ENCODE peak calls at places on chromosomes 6 and 20, in four cellular contexts. N is Caco-2, U is breast epithelium, B is heart left ventricle. Y is an unnamed sample. For H3K4me1, the result is how much of the 10 kb centered on the place peaks cover.

GRCh38 chr6:169046483-169047192 is 207.0 kb downstream of the THBS2 start:
- DNase-seq in N (no peak), U (no peak), B (no peak), Y (peak)

GRCh38 chr20:51542033-51542893 is at the start of gene NFATC2:
- DNase-seq in N (peak), B (peak), U (no peak), Y (peak)

GRCh38 chr20:43974665-43975064 is 60.0 kb downstream of the TOX2 start:
- DNase-seq in U (no peak), B (no peak), N (no peak), Y (no peak)

GRCh38 chr6:104705095-104705707 is 154.5 kb downstream of the HACE1 start:
- DNase-seq in U (no peak), N (no peak), B (peak), Y (no peak)

GRCh38 chr6:14466278-14466677 is 348.7 kb downstream of the CD83 start:
- DNase-seq in N (no peak), U (no peak), B (no peak), Y (no peak)

GRCh38 chr6:82385961-82386360 is 22.3 kb downstream of the TPBG start:
- DNase-seq in U (no peak), N (no peak), B (no peak), Y (no peak)

GRCh38 chr20:20786428-20786827 is 74.0 kb upstream of the RALGAPA2 start:
- DNase-seq in U (no peak), B (no peak), N (no peak), Y (no peak)

GRCh38 chr6:43070028-43070632 is 6.0 kb upstream of the PTK7 start:
- DNase-seq in U (no peak), N (peak), B (no peak), Y (no peak)

GRCh38 chr6:8182209-8182845 is 80.0 kb upstream of the EEF1E1 start:
- DNase-seq in N (no peak), B (no peak), U (no peak), Y (no peak)

GRCh38 chr6:125804264-125804663 is 13.5 kb downstream of the NCOA7 start:
- DNase-seq in U (no peak), N (no peak), B (no peak), Y (no peak)

GRCh38 chr6:149895702-149896310 is 2.1 kb downstream of the RAET1E start:
- DNase-seq in U (no peak), N (no peak), B (peak), Y (peak)

GRCh38 chr6:112683106-112683505 is 336.0 kb downstream of the RFPL4B start:
- DNase-seq in B (no peak), U (no peak), N (no peak), Y (no peak)

GRCh38 chr20:51688600-51688999 is 79.6 kb downstream of the ATP9A start:
- DNase-seq in N (no peak), B (no peak), U (no peak), Y (no peak)

GRCh38 chr6:39137235-39137634 is 22.2 kb upstream of the SAYSD1 start:
- DNase-seq in U (no peak), B (peak), N (peak), Y (no peak)

GRCh38 chr20:19697415-19697814 is 60.6 kb upstream of the RIN2 start:
- DNase-seq in B (no peak), U (no peak), N (no peak), Y (no peak)

GRCh38 chr20:63290677-63291472 is 2.1 kb upstream of the COL20A1 start:
- DNase-seq in U (no peak), B (no peak), N (peak), Y (no peak)
- TF ChIP-seq CTCF in U (peak), B (peak), N (peak), Y (peak)

DNA sequence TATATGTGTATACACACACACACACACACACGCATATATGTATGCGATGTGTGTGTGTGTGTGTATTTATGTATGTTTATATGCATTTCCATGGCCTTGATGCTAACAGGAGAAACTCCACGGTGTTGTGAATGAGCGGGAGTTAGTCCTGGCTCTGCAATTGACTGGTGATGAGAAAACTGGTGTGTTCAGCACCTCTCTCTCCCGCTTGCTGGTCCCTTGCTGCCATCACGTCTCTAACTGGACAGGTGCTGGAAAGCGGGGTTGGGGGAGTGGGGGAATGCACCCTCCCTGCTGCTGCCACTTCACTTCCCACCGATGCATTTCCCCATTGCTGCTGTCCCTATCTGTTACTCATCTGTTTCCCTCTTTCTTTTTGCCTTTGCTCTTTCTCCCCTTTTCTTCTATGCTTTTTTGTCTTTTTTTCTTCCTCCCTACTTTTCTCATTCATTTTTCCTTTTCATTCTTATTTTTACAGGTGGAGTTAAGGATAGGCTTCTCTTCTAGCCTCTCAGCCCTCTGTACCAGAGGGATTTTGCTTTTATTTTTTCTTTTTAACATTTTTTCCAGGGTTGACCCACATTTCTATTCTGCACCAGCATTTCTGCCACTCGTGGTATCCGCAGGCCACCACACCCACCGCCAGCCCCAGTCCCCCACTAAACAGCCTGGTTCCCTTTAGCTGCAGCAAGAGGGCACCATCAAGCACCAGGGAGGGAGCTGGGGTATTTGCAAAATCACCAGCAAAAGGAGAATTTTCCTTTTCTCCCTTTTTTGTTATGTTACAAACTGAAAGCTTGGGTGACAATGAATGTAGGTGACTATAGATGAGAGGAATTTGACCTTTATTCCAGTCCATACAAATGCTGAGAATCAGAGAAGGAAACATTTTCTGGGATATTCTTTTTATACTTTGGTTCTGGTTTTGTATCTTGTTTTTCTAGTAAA is 115.6 kb downstream of the TCP11 start:
- DNase-seq in U (no peak), B (no peak), N (no peak), Y (no peak)
- H3K4me1 ChIP-seq in U (under half), B (half or more), N (under half), Y (under half)

DNA sequence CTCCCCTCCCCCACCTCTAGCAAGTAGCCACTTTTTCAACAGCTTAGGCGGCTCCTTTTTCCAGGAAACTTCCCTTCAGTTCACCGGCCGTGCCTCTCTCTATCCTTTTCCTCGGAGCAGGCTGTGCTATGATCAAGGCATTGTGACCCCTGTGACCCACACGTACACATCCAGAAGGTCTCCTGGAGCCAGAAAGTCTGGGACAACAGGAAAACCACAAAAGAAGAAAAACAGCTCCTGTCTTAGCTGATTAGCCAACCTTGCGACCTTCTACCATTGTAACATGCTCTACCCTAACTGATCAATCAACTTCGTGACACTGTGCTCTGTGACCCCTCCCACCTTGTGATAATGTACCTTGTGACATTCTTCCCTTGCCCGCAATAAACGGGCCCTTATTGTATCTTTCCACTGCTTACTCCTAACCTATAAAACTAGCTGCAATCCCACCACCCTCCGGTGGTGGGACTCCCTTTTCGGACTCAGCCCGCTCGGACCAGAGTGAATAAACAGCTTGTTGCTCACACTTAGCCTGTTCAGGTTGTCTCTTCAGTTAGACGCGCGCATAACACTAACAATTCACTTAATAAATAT is 24.2 kb downstream of the ZNF311 start:
- DNase-seq in N (peak), B (no peak), U (no peak), Y (no peak)
- TF ChIP-seq CTCF in N (peak), B (peak), U (peak), Y (peak)

DNA sequence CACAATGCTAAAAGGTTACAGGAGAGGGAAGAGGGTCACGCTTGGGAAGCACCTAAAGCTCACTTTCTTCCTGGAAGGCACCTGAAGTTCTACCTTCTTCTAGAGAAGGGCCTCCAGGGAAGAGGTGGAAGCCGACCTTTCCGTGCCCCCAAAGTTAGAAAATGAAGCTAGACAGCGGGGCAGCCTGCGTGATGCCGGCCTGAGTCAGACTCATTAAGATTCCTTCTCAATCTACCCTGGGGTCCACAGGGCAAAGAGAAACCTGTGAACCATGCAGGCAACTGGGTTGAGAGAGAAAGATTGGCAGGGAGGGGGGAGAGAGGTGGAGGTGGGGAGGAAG is 54.8 kb upstream of the CCDC167 start:
- DNase-seq in B (no peak), N (peak), U (no peak), Y (no peak)
- H3K4me1 ChIP-seq in B (under half), N (under half), U (under half), Y (under half)

DNA sequence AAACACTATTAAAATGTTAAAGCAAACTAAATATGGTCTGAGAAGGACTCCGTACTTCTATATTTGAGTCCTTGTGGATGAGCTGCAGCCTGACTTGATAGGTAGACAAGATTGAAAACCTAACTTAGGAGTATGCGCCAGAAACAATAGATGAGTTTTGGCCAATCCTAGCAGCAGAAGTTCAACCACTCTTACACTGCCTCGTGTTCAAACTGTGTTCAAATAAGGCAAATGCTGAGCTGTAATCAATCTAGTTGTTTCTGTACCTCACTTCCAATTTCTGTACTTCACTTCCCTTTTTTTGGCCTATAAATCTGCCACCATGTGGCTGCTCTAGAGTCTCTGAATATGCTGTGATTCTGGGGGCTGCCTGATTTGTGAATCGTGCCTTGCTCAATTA is 13.2 kb upstream of the SERINC1 start:
- DNase-seq in U (no peak), B (no peak), N (no peak), Y (no peak)
- TF ChIP-seq CTCF in U (no peak), B (no peak), N (no peak), Y (no peak)

GRCh38 chr20:47357296-47358051 is 975 bp upstream of the ZMYND8 start:
- DNase-seq in U (peak), N (peak), B (peak), Y (peak)

GRCh38 chr20:47358052-47358671 is 1.7 kb upstream of the ZMYND8 start:
- DNase-seq in B (no peak), N (no peak), U (no peak), Y (no peak)

GRCh38 chr20:47359533-47360206 is 3.2 kb upstream of the ZMYND8 start:
- DNase-seq in B (no peak), U (no peak), N (no peak), Y (no peak)

GRCh38 chr20:47360207-47360488 is 3.6 kb upstream of the ZMYND8 start:
- DNase-seq in U (peak), B (no peak), N (peak), Y (peak)

DNA sequence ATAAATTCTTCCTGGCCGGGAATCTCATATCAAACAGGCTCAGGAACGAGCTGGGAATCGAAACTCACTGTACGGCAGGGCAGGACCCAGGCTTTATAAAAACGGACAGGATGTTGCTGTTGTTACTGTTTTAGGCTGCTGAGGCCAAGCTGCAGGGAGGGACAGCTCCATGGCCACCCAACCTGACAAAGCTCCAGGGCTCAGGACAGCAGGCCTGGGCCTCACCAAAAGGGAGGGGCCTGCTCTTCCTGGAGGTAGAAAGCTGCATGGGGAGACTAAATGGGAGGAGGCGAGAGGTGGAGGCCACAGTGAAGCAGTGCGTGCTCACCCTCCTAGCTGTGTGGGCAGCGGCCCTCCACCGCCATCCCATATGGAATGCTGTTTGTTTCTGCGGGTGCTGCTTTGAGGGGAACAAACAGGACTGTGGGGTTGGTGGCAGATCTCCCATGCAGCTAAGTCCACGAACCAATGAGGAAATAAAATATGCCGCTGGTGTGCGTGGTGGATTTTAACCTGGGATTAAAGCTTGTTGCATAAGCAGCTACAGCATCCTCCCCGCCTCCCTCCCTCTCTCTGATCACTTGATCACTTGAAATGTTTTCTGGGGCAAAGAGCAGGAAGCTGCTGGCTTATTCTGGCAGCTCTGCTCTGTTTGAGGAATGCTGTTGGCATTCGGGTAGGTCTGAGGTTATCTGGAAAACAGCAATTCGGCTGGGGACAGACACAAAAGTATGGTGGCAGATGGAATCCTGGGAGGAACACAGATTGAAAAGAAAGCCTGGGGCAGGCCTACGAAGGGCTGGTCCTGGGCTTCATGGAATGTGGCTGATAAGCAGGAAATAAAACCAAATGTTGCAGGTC is 2.4 kb upstream of the ZMYND8 start:
- DNase-seq in U (peak), B (peak), N (peak), Y (peak)
- H3K4me1 ChIP-seq in U (under half), B (half or more), N (half or more), Y (half or more)

GRCh38 chr6:136334853-136335252 is 45.2 kb upstream of the BCLAF1 start:
- DNase-seq in U (no peak), N (peak), B (no peak), Y (no peak)
- TF ChIP-seq CTCF in U (no peak), N (peak), B (no peak), Y (no peak)

Y was measured in kidney.